ENCODE peak calls at places on chromosomes 1 and 21, in seven cellular contexts. I, V, K, S, Y, E and N are unnamed samples.

GRCh38 chr1:203406446-203407045 is 55.6 kb upstream of the FMOD start:
- DNase-seq in I (no peak), E (no peak), Y (no peak), K (no peak), V (no peak), S (no peak), N (peak)

GRCh38 chr1:50742523-50742922 is 217.5 kb downstream of the FAF1 start:
- DNase-seq in I (no peak), E (no peak), K (no peak), V (no peak), S (no peak), Y (no peak), N (no peak)

GRCh38 chr1:22043175-22043769 is 9.2 kb upstream of the CDC42 start:
- DNase-seq in Y (no peak), K (no peak), V (peak), S (no peak), E (no peak), I (no peak), N (no peak)

GRCh38 chr1:46480959-46481646 is 8.5 kb upstream of the DMBX1 start:
- DNase-seq in Y (no peak), K (no peak), S (peak), E (no peak), I (no peak), V (no peak), N (no peak)

GRCh38 chr1:92961896-92962752 is 862 bp upstream of the DIPK1A start:
- DNase-seq in Y (peak), E (no peak), K (no peak), S (peak), V (peak), I (peak), N (no peak)

GRCh38 chr1:89464008-89464407 is 60.6 kb upstream of the LRRC8B start:
- DNase-seq in V (no peak), I (no peak), Y (no peak), S (no peak), E (no peak), K (no peak), N (no peak)

GRCh38 chr1:183723571-183723970 is 70.5 kb upstream of the APOBEC4 start:
- DNase-seq in K (no peak), V (no peak), S (no peak), E (no peak), Y (no peak), I (no peak), N (no peak)

GRCh38 chr1:2800664-2801045 is 838 bp downstream of the TTC34 start:
- DNase-seq in Y (no peak), V (no peak), I (no peak), E (no peak), K (no peak), S (no peak), N (no peak)

GRCh38 chr1:223811634-223812101 is 34.1 kb downstream of the TP53BP2 start:
- DNase-seq in S (peak), V (no peak), Y (peak), I (peak), E (no peak), K (peak), N (no peak)

GRCh38 chr1:221897312-221897711 is 155.4 kb upstream of the DUSP10 start:
- DNase-seq in E (no peak), S (no peak), V (no peak), K (no peak), I (no peak), Y (no peak), N (no peak)

GRCh38 chr1:50531601-50532000 is 108.4 kb upstream of the DMRTA2 start:
- DNase-seq in S (no peak), I (no peak), Y (no peak), V (no peak), K (no peak), E (no peak), N (no peak)

GRCh38 chr1:109398343-109399225 is 866 bp upstream of the SORT1 start:
- DNase-seq in V (no peak), E (no peak), S (no peak), I (no peak), Y (no peak), K (no peak), N (no peak)

GRCh38 chr1:89257036-89257435 is 15.6 kb downstream of the GBP5 start:
- DNase-seq in E (no peak), K (no peak), Y (no peak), I (no peak), V (no peak), S (no peak), N (no peak)

GRCh38 chr1:245003246-245003645 is 138.9 kb upstream of the HNRNPU start:
- DNase-seq in Y (no peak), K (no peak), I (no peak), E (no peak), V (no peak), S (no peak), N (no peak)

GRCh38 chr21:44914176-44914874 is 6.4 kb downstream of the ITGB2 start:
- DNase-seq in S (no peak), E (no peak), Y (peak), V (peak), K (no peak), I (no peak), N (no peak)

GRCh38 chr1:33768821-33769220 is 95.1 kb upstream of the HMGB4 start:
- DNase-seq in V (no peak), I (no peak), E (no peak), S (no peak), Y (no peak), K (no peak), N (no peak)

GRCh38 chr1:93061895-93062792 is 16.9 kb upstream of the MTF2 start:
- DNase-seq in K (no peak), I (peak), V (peak), E (no peak), S (peak), Y (peak), N (no peak)

GRCh38 chr21:35367558-35367957 is 318.5 kb upstream of the RUNX1 start:
- DNase-seq in S (no peak), K (no peak), V (no peak), I (no peak), E (no peak), Y (no peak), N (no peak)

GRCh38 chr1:150257624-150258274 is at the start of gene CA14:
- DNase-seq in V (no peak), S (peak), Y (no peak), I (no peak), E (no peak), K (no peak), N (no peak)

GRCh38 chr1:53614231-53615021 is 124.5 kb downstream of the GLIS1 start:
- DNase-seq in V (peak), Y (no peak), K (no peak), E (no peak), I (no peak), S (no peak), N (peak)

GRCh38 chr1:211879475-211879874 is 48.9 kb upstream of the LPGAT1 start:
- DNase-seq in E (no peak), S (no peak), K (no peak), I (no peak), Y (no peak), V (no peak), N (no peak)

GRCh38 chr1:17079140-17079868 is 25.5 kb upstream of the SDHB start:
- DNase-seq in V (no peak), I (no peak), K (no peak), S (no peak), E (no peak), Y (no peak), N (no peak)

GRCh38 chr1:223738465-223739365 is 26.4 kb downstream of the CAPN2 start:
- DNase-seq in Y (no peak), V (peak), S (no peak), K (no peak), E (no peak), I (no peak), N (no peak)

GRCh38 chr1:35714921-35715567 is 3.6 kb downstream of the C1orf216 start:
- DNase-seq in S (no peak), E (no peak), V (no peak), K (no peak), I (no peak), Y (no peak), N (no peak)

GRCh38 chr21:46078984-46079356 is 18.9 kb upstream of the COL6A2 start:
- DNase-seq in V (no peak), I (no peak), S (no peak), K (no peak), E (no peak), Y (no peak), N (peak)

GRCh38 chr1:1302951-1303509 is 4.7 kb downstream of the ACAP3 start:
- DNase-seq in V (no peak), S (no peak), E (no peak), I (no peak), Y (no peak), K (no peak), N (no peak)
- TF ChIP-seq POLR2AphosphoS5 in V (no peak), S (no peak), E (no peak), I (no peak), Y (no peak), K (no peak), N (peak)

GRCh38 chr1:40822890-40823289 is 39.3 kb downstream of the CITED4 start:
- DNase-seq in K (no peak), I (no peak), S (no peak), Y (no peak), E (no peak), V (no peak), N (no peak)

GRCh38 chr1:40825430-40825778 is 36.8 kb downstream of the CITED4 start:
- DNase-seq in E (no peak), I (no peak), Y (no peak), K (no peak), V (no peak), S (no peak), N (no peak)

GRCh38 chr1:40823971-40824370 is 38.2 kb downstream of the CITED4 start:
- DNase-seq in I (no peak), V (no peak), K (no peak), Y (no peak), E (no peak), S (no peak), N (no peak)

GRCh38 chr1:40823345-40823744 is 38.8 kb downstream of the CITED4 start:
- DNase-seq in K (no peak), Y (no peak), V (no peak), I (no peak), S (no peak), E (no peak), N (no peak)

GRCh38 chr1:40824591-40825429 is 37.4 kb downstream of the CITED4 start:
- DNase-seq in I (no peak), K (no peak), Y (peak), E (no peak), V (no peak), S (no peak), N (no peak)
- H3K4me3 ChIP-seq in I (no peak), K (no peak), Y (peak), E (peak), V (no peak), S (no peak), N (no peak)

DNA sequence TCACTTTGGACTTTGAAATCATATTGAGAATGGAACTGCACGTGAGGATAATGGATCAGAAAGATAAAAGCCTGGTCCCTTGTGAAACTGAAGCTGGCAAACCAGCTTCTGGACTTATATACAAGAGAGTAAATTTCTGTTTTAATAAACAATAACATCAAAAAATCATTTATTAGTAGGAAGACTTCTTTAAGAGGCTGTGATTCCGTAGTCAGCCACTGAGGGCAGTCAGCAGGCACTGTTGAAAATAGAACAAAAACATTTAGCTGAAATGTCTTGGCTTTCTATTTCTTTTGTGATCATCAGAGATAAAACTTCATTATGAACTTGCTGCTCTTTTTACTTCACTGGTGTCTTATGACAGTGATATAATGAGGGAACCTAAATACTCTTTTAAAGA is 489.4 kb downstream of the PCP4 start:
- DNase-seq in Y (no peak), I (no peak), K (no peak), S (no peak), E (no peak), V (no peak), N (no peak)
- TF ChIP-seq CTCF in Y (no peak), I (no peak), K (no peak), S (no peak), E (no peak), V (no peak), N (no peak)

GRCh38 chr1:220224611-220225124 is 47.6 kb downstream of the RAB3GAP2 start:
- DNase-seq in K (no peak), S (no peak), Y (no peak), V (no peak), E (no peak), I (no peak), N (no peak)
- TF ChIP-seq POLR2AphosphoS5 in K (no peak), S (no peak), Y (no peak), V (no peak), E (no peak), I (no peak), N (no peak)

GRCh38 chr1:157558119-157558518 is 5.8 kb upstream of the FCRL5 start:
- DNase-seq in E (no peak), S (no peak), K (no peak), V (no peak), I (no peak), Y (no peak), N (no peak)

GRCh38 chr1:157566484-157567300 is 14.4 kb upstream of the FCRL5 start:
- DNase-seq in S (no peak), V (no peak), I (no peak), K (no peak), Y (no peak), E (no peak), N (no peak)

DNA sequence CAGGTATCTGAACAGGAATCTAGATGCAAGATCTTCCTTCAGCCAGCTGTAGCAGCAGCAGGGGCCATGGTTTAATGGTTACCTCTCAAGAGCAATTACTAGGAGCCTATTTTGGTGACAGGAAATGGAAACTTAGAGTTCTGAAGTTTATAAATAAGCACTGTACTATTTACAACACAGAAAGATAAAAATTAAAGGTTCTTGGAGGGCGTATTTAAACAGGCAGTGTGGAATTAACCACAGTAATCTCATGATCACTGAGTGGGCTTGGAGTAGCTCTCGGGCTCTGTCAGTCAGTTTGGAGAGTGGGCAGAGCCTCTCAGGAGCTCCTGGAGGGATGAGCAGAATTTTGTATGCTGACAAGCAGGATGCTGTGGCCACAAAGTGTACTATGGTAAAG is 10.2 kb upstream of the FCRL5 start:
- DNase-seq in I (no peak), V (no peak), E (no peak), Y (no peak), K (no peak), S (no peak), N (no peak)
- H3K4me3 ChIP-seq in I (no peak), V (no peak), E (no peak), Y (no peak), K (no peak), S (no peak), N (no peak)

GRCh38 chr21:15241997-15242767 is 177.4 kb upstream of the NRIP1 start:
- DNase-seq in I (no peak), Y (no peak), S (no peak), E (peak), V (no peak), K (no peak), N (no peak)
- TF ChIP-seq CTCF in I (no peak), Y (no peak), S (peak), E (no peak), V (no peak), K (no peak), N (no peak)

DNA sequence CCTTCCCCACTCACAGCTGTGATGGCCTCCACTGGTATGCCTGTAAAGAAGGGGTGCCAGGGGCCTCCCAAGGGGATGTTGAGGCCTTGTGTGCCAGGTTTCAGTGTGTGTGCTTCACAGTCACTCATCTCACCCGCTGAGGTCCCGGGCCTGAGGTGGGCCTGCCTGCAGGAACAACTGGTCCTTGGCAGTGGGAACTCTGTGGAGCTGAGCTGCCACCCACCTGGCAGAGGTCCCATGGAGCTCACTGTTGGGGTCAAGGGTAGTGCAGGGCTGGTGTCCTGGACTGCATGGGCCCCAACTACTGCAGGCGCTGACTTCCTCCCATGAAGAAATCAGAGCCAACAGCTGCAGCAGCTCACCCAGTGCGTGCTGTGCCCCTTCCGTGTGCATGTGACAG is 17.3 kb upstream of the ZNF678 start:
- DNase-seq in S (no peak), K (no peak), I (no peak), E (no peak), Y (no peak), V (no peak), N (no peak)
- TF ChIP-seq POLR2AphosphoS5 in S (no peak), K (no peak), I (no peak), E (no peak), Y (no peak), V (no peak), N (no peak)

GRCh38 chr1:161505892-161506173 is 576 bp downstream of the FCGR2A start:
- DNase-seq in Y (no peak), V (no peak), S (no peak), K (no peak), I (no peak), E (no peak), N (no peak)
- H3K4me3 ChIP-seq in Y (peak), V (peak), S (peak), K (no peak), I (no peak), E (no peak), N (no peak)

DNA sequence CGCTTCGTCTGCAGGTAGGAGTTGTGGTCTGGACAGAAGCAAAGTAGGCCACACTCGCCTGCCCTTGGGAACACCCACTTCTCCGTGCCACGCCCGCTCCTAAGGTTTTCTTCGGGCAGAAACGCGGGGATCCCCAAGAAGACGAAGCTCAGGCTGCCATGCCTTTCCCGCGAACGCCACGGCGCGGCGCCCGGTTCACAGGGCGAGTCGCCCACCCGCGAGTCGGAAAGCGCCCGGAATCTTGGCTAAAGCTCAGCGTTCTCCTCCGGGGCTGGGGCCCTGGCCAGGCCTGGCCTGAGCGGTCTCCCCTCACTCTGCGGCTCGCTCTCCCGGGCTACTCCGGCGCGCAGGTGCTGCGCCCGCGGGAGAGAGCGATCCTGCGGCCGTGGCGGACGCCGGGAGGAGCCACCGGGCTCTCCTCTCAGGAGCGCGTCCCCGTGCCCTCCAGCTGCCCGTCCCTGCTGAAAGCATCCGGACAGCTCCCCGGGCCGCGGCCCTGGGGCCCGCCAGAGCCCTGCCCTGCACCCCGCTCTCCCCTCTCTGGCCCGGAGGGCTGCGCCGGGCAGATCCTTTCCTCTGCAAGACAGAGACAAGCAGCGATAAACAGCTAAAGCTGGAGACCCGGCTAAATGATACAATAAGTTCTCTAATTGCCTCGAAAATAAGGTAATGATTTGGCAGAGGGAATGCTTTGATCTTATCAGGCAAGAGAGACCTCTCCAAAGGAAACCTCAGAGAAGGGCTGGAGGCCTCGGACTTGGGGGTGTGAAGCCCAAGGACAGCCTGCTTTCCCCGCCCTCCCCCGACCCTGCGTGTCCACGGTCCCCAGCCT is 6.7 kb upstream of the WNT2B start:
- DNase-seq in I (no peak), S (peak), Y (peak), V (peak), E (no peak), K (peak), N (no peak)
- TF ChIP-seq CTCF in I (peak), S (peak), Y (peak), V (peak), E (peak), K (peak), N (peak)

DNA sequence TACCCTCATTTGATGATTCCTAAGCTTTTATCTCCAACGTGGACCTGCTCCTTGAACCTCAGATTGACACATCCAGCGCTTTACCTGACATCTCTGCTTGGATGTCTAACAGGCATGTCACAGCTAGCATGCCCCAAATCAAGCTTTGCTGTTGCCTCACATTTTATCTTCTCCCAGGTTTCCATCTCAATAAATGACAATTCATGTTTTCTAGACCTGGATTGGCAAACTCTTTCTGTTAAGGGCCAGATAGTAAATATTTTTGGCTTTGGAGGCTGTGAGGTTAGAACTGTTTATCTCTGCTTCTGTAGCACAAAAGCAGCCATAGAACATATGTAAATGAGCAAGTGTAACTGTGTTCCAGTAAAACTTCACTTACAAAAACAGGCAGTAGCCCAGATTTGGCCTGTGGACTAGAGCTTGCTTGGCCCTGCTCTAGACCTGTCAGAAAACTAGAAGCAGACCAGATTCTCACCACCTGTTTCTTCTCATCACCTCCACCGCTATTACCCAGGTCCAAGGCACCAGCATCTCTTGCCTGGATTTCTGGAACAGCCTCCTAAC is 42.2 kb downstream of the UBE4B start:
- DNase-seq in I (no peak), V (no peak), K (no peak), Y (no peak), E (no peak), S (no peak), N (no peak)
- TF ChIP-seq POLR2AphosphoS5 in I (no peak), V (no peak), K (no peak), Y (no peak), E (no peak), S (no peak), N (no peak)